ENCODE peak calls at places on chromosomes 11 and 22, in seven cellular contexts. One of them, this sample, is unnamed.

GRCh38 chr11:44939673-44940072 is 11.0 kb downstream of the TP53I11 start:
- DNase-seq in pancreas: no peak
- DNase-seq in GM04504: no peak
- DNase-seq in anterior cingulate cortex: no peak
- DNase-seq in astrocyte of the cerebellum: no peak
- DNase-seq in cardiac fibroblast: no peak
- DNase-seq in foreskin fibroblast: no peak
- DNase-seq in this sample: no peak

GRCh38 chr22:33921576-33922181 is 1.4 kb upstream of the LARGE1 start:
- DNase-seq in pancreas: peak; percentile 50
- DNase-seq in GM04504: no peak
- DNase-seq in anterior cingulate cortex: peak; percentile 78
- DNase-seq in astrocyte of the cerebellum: no peak
- DNase-seq in cardiac fibroblast: peak; percentile 61
- DNase-seq in foreskin fibroblast: peak; percentile 22
- DNase-seq in this sample: peak; percentile 48

GRCh38 chr11:1307163-1307870 is 2.1 kb downstream of the TOLLIP start:
- DNase-seq in pancreas: no peak
- DNase-seq in GM04504: no peak
- DNase-seq in anterior cingulate cortex: no peak
- DNase-seq in astrocyte of the cerebellum: no peak
- DNase-seq in cardiac fibroblast: no peak
- DNase-seq in foreskin fibroblast: no peak
- DNase-seq in this sample: no peak

GRCh38 chr11:121476379-121477032 is 23.7 kb upstream of the SORL1-AS1 start:
- DNase-seq in pancreas: no peak
- DNase-seq in GM04504: no peak
- DNase-seq in anterior cingulate cortex: no peak
- DNase-seq in astrocyte of the cerebellum: no peak
- DNase-seq in cardiac fibroblast: no peak
- DNase-seq in foreskin fibroblast: no peak
- DNase-seq in this sample: no peak

GRCh38 chr11:119897046-119897440 is 168.0 kb upstream of the NECTIN1 start:
- DNase-seq in pancreas: no peak
- DNase-seq in GM04504: no peak
- DNase-seq in anterior cingulate cortex: no peak
- DNase-seq in astrocyte of the cerebellum: no peak
- DNase-seq in cardiac fibroblast: no peak
- DNase-seq in foreskin fibroblast: no peak
- DNase-seq in this sample: no peak

GRCh38 chr11:120086651-120087050 is 51.3 kb downstream of the TRIM29 start:
- DNase-seq in pancreas: no peak
- DNase-seq in GM04504: no peak
- DNase-seq in anterior cingulate cortex: no peak
- DNase-seq in astrocyte of the cerebellum: no peak
- DNase-seq in cardiac fibroblast: no peak
- DNase-seq in foreskin fibroblast: no peak
- DNase-seq in this sample: no peak

GRCh38 chr11:65540290-65541092 is 15.6 kb downstream of the SCYL1 start:
- DNase-seq in pancreas: peak; percentile 91
- DNase-seq in GM04504: peak; percentile 79
- DNase-seq in anterior cingulate cortex: peak; percentile 93
- DNase-seq in astrocyte of the cerebellum: no peak
- DNase-seq in cardiac fibroblast: peak; percentile 91
- DNase-seq in foreskin fibroblast: peak; percentile 88
- DNase-seq in this sample: peak; percentile 92

GRCh38 chr11:13465909-13466371 is 2.9 kb upstream of the BTBD10 start:
- DNase-seq in pancreas: no peak
- DNase-seq in GM04504: peak; percentile 5
- DNase-seq in anterior cingulate cortex: no peak
- DNase-seq in astrocyte of the cerebellum: no peak
- DNase-seq in cardiac fibroblast: peak; percentile 62
- DNase-seq in foreskin fibroblast: peak; percentile 18
- DNase-seq in this sample: no peak

GRCh38 chr11:84465040-84465439 is 1162.1 kb downstream of the DLG2 start:
- DNase-seq in pancreas: no peak
- DNase-seq in GM04504: peak; percentile 4
- DNase-seq in anterior cingulate cortex: no peak
- DNase-seq in astrocyte of the cerebellum: no peak
- DNase-seq in cardiac fibroblast: peak; percentile 13
- DNase-seq in foreskin fibroblast: no peak
- DNase-seq in this sample: no peak

GRCh38 chr11:27458182-27458581 is 14.4 kb downstream of the LGR4 start:
- DNase-seq in pancreas: no peak
- DNase-seq in GM04504: no peak
- DNase-seq in anterior cingulate cortex: no peak
- DNase-seq in astrocyte of the cerebellum: no peak
- DNase-seq in cardiac fibroblast: no peak
- DNase-seq in foreskin fibroblast: no peak
- DNase-seq in this sample: no peak

GRCh38 chr11:109978895-109979294 is 114.3 kb upstream of the ZC3H12C start:
- DNase-seq in pancreas: no peak
- DNase-seq in GM04504: no peak
- DNase-seq in anterior cingulate cortex: no peak
- DNase-seq in astrocyte of the cerebellum: no peak
- DNase-seq in cardiac fibroblast: peak; percentile 17
- DNase-seq in foreskin fibroblast: peak; percentile 23
- DNase-seq in this sample: no peak

GRCh38 chr11:61555978-61556377 is 24.9 kb downstream of the SYT7 start:
- DNase-seq in pancreas: no peak
- DNase-seq in GM04504: no peak
- DNase-seq in anterior cingulate cortex: no peak
- DNase-seq in astrocyte of the cerebellum: no peak
- DNase-seq in cardiac fibroblast: no peak
- DNase-seq in foreskin fibroblast: no peak
- DNase-seq in this sample: no peak

GRCh38 chr11:46969379-46969778 is 32.8 kb downstream of the CSTPP1 start:
- DNase-seq in pancreas: no peak
- DNase-seq in GM04504: no peak
- DNase-seq in anterior cingulate cortex: no peak
- DNase-seq in astrocyte of the cerebellum: no peak
- DNase-seq in cardiac fibroblast: no peak
- DNase-seq in foreskin fibroblast: no peak
- DNase-seq in this sample: no peak

GRCh38 chr22:19877626-19878339 is 23.1 kb upstream of the GNB1L start:
- DNase-seq in pancreas: peak; percentile 9
- DNase-seq in GM04504: no peak
- DNase-seq in anterior cingulate cortex: no peak
- DNase-seq in astrocyte of the cerebellum: no peak
- DNase-seq in cardiac fibroblast: peak; percentile 77
- DNase-seq in foreskin fibroblast: peak; percentile 80
- DNase-seq in this sample: no peak

GRCh38 chr22:37636186-37636948 is 3.1 kb upstream of the SH3BP1 start:
- DNase-seq in pancreas: no peak
- DNase-seq in GM04504: no peak
- DNase-seq in anterior cingulate cortex: no peak
- DNase-seq in astrocyte of the cerebellum: peak; percentile 69
- DNase-seq in cardiac fibroblast: peak; percentile 10
- DNase-seq in foreskin fibroblast: peak; percentile 97
- DNase-seq in this sample: no peak

GRCh38 chr22:27100789-27101188 is 443.4 kb downstream of the MIAT start:
- DNase-seq in pancreas: no peak
- DNase-seq in GM04504: no peak
- DNase-seq in anterior cingulate cortex: no peak
- DNase-seq in astrocyte of the cerebellum: peak; percentile 60
- DNase-seq in cardiac fibroblast: no peak
- DNase-seq in foreskin fibroblast: no peak
- DNase-seq in this sample: no peak

GRCh38 chr22:46593211-46593676 is 26.9 kb upstream of the GRAMD4 start:
- DNase-seq in pancreas: peak; percentile 55
- DNase-seq in GM04504: no peak
- DNase-seq in anterior cingulate cortex: no peak
- DNase-seq in astrocyte of the cerebellum: no peak
- DNase-seq in cardiac fibroblast: no peak
- DNase-seq in foreskin fibroblast: no peak
- DNase-seq in this sample: no peak

GRCh38 chr22:49937758-49938564 is 19.5 kb downstream of the CRELD2 start:
- DNase-seq in pancreas: peak; percentile 36
- DNase-seq in GM04504: no peak
- DNase-seq in anterior cingulate cortex: peak; percentile 72
- DNase-seq in astrocyte of the cerebellum: no peak
- DNase-seq in cardiac fibroblast: no peak
- DNase-seq in foreskin fibroblast: no peak
- DNase-seq in this sample: no peak

GRCh38 chr11:43582837-43583462 is 97.6 kb upstream of the HSD17B12 start:
- DNase-seq in pancreas: no peak
- DNase-seq in GM04504: no peak
- DNase-seq in anterior cingulate cortex: no peak
- DNase-seq in astrocyte of the cerebellum: no peak
- DNase-seq in cardiac fibroblast: no peak
- DNase-seq in foreskin fibroblast: no peak
- DNase-seq in this sample: no peak

GRCh38 chr11:79439893-79440450 is 858 bp downstream of the TENM4 start:
- DNase-seq in pancreas: peak; percentile 23
- DNase-seq in GM04504: no peak
- DNase-seq in anterior cingulate cortex: peak; percentile 38
- DNase-seq in astrocyte of the cerebellum: no peak
- DNase-seq in cardiac fibroblast: no peak
- DNase-seq in foreskin fibroblast: no peak
- DNase-seq in this sample: no peak

GRCh38 chr11:95305726-95306522 is 74.9 kb upstream of the SESN3 start:
- DNase-seq in pancreas: no peak
- DNase-seq in GM04504: no peak
- DNase-seq in anterior cingulate cortex: no peak
- DNase-seq in astrocyte of the cerebellum: no peak
- DNase-seq in cardiac fibroblast: no peak
- DNase-seq in foreskin fibroblast: no peak
- DNase-seq in this sample: no peak

GRCh38 chr11:84103096-84103495 is 816.9 kb upstream of the CCDC90B start:
- DNase-seq in pancreas: no peak
- DNase-seq in GM04504: no peak
- DNase-seq in anterior cingulate cortex: peak; percentile 56
- DNase-seq in astrocyte of the cerebellum: no peak
- DNase-seq in cardiac fibroblast: no peak
- DNase-seq in foreskin fibroblast: no peak
- DNase-seq in this sample: no peak

GRCh38 chr11:107591098-107591445 is at the start of gene ELMOD1:
- DNase-seq in pancreas: peak; percentile 24
- DNase-seq in GM04504: no peak
- DNase-seq in anterior cingulate cortex: peak; percentile 67
- DNase-seq in astrocyte of the cerebellum: no peak
- DNase-seq in cardiac fibroblast: peak; percentile 17
- DNase-seq in foreskin fibroblast: peak; percentile 39
- DNase-seq in this sample: peak; percentile 41

GRCh38 chr11:68959465-68960298 is 21.1 kb downstream of the MRGPRD start:
- DNase-seq in pancreas: no peak
- DNase-seq in GM04504: no peak
- DNase-seq in anterior cingulate cortex: no peak
- DNase-seq in astrocyte of the cerebellum: no peak
- DNase-seq in cardiac fibroblast: no peak
- DNase-seq in foreskin fibroblast: no peak
- DNase-seq in this sample: no peak

GRCh38 chr11:87859583-87859982 is 315.7 kb downstream of the RAB38 start:
- DNase-seq in pancreas: no peak
- DNase-seq in GM04504: no peak
- DNase-seq in anterior cingulate cortex: no peak
- DNase-seq in astrocyte of the cerebellum: peak; percentile 65
- DNase-seq in cardiac fibroblast: peak; percentile 0
- DNase-seq in foreskin fibroblast: no peak
- DNase-seq in this sample: no peak